ENCODE peak calls at places on chromosomes 16 and 17, in ten cellular contexts. B, A, G, T, V, X, H, Z, I and F are unnamed samples.

GRCh38 chr17:79115487-79115886 is 40.9 kb downstream of the ENGASE start:
- DNase-seq in B (no peak), A (no peak), G (no peak), T (no peak), V (no peak), X (no peak), H (no peak), Z (no peak), I (no peak), F (no peak)

GRCh38 chr16:12754824-12755543 is 48.7 kb downstream of the CPPED1 start:
- DNase-seq in B (no peak), A (no peak), G (no peak), T (no peak), V (no peak), X (no peak), H (no peak), Z (no peak), I (no peak), F (no peak)

GRCh38 chr17:17959520-17960361 is 12.5 kb downstream of the TOM1L2 start:
- DNase-seq in B (no peak), A (no peak), G (no peak), T (no peak), V (no peak), X (no peak), H (no peak), Z (no peak), I (no peak), F (no peak)

GRCh38 chr16:8798174-8798527 is 512 bp downstream of the PMM2 start:
- DNase-seq in B (no peak), A (no peak), G (no peak), T (no peak), V (no peak), X (no peak), H (peak; percentile 79), Z (peak; percentile 2), I (no peak), F (no peak)

GRCh38 chr17:28348979-28349378 is 8.3 kb downstream of the POLDIP2 start:
- DNase-seq in B (no peak), A (no peak), G (no peak), T (no peak), V (no peak), X (no peak), H (no peak), Z (no peak), I (no peak), F (no peak)

GRCh38 chr17:78527345-78527744 is 49.9 kb downstream of the DNAH17 start:
- DNase-seq in B (no peak), A (no peak), G (no peak), T (no peak), V (no peak), X (no peak), H (no peak), Z (no peak), I (no peak), F (no peak)

GRCh38 chr16:9797306-9797705 is 384.9 kb downstream of the GRIN2A start:
- DNase-seq in B (no peak), A (no peak), G (no peak), T (no peak), V (no peak), X (no peak), H (no peak), Z (no peak), I (no peak), F (no peak)

GRCh38 chr17:46876353-46876887 is 25.0 kb downstream of the WNT9B start:
- DNase-seq in B (peak; percentile 86), A (no peak), G (no peak), T (no peak), V (no peak), X (peak; percentile 75), H (peak; percentile 63), Z (peak; percentile 61), I (no peak), F (no peak)

GRCh38 chr16:24189941-24190340 is 66.2 kb upstream of the CACNG3 start:
- DNase-seq in B (no peak), A (no peak), G (no peak), T (no peak), V (no peak), X (no peak), H (no peak), Z (no peak), I (no peak), F (no peak)

GRCh38 chr16:87930456-87930855 is 5.9 kb downstream of the CA5A start:
- DNase-seq in B (no peak), A (no peak), G (no peak), T (no peak), V (no peak), X (no peak), H (peak; percentile 43), Z (no peak), I (no peak), F (no peak)

GRCh38 chr16:47599512-47599911 is 138.4 kb downstream of the PHKB start:
- DNase-seq in B (no peak), A (no peak), G (no peak), T (no peak), V (no peak), X (no peak), H (no peak), Z (no peak), I (no peak), F (no peak)

GRCh38 chr17:77436058-77436442 is 295.3 kb downstream of the SEC14L1 start:
- DNase-seq in B (no peak), A (no peak), G (no peak), T (no peak), V (no peak), X (no peak), H (no peak), Z (no peak), I (no peak), F (no peak)

GRCh38 chr17:48055531-48056245 is 7.5 kb downstream of the NFE2L1 start:
- DNase-seq in B (no peak), A (no peak), G (peak; percentile 70), T (no peak), V (no peak), X (no peak), H (no peak), Z (peak; percentile 73), I (no peak), F (no peak)

GRCh38 chr17:35684046-35684802 is 47.2 kb upstream of the RASL10B start:
- DNase-seq in B (no peak), A (no peak), G (peak; percentile 29), T (no peak), V (no peak), X (no peak), H (no peak), Z (no peak), I (no peak), F (no peak)

GRCh38 chr17:17079761-17080160 is 37.5 kb downstream of the MPRIP start:
- DNase-seq in B (no peak), A (peak; percentile 47), G (no peak), T (no peak), V (peak; percentile 89), X (no peak), H (no peak), Z (no peak), I (peak; percentile 74), F (no peak)

GRCh38 chr17:74147436-74147835 is 56.0 kb upstream of the RPL38 start:
- DNase-seq in B (no peak), A (no peak), G (no peak), T (peak; percentile 40), V (no peak), X (no peak), H (no peak), Z (no peak), I (no peak), F (no peak)

GRCh38 chr16:4570688-4571321 is 14.7 kb downstream of the C16orf96 start:
- DNase-seq in B (no peak), A (no peak), G (peak; percentile 80), T (no peak), V (no peak), X (no peak), H (no peak), Z (no peak), I (no peak), F (no peak)

GRCh38 chr17:4204190-4204589 is 59.6 kb downstream of the ANKFY1 start:
- DNase-seq in B (no peak), A (no peak), G (no peak), T (no peak), V (no peak), X (no peak), H (no peak), Z (no peak), I (no peak), F (no peak)

GRCh38 chr17:38428150-38428642 is at the start of gene ARHGAP23:
- DNase-seq in B (peak; percentile 64), A (no peak), G (no peak), T (no peak), V (peak; percentile 81), X (peak; percentile 62), H (peak; percentile 90), Z (no peak), I (peak; percentile 89), F (peak; percentile 63)
- TF ChIP-seq POLR2A in B (no peak), A (no peak), G (no peak), T (no peak), V (no peak), X (peak; percentile 13), H (no peak), Z (no peak), I (no peak), F (no peak)

GRCh38 chr16:69130461-69130860 is 1.9 kb downstream of the CHTF8 start:
- DNase-seq in B (no peak), A (no peak), G (no peak), T (no peak), V (no peak), X (no peak), H (no peak), Z (no peak), I (no peak), F (no peak)
- TF ChIP-seq POLR2AphosphoS5 in B (no peak), A (no peak), G (no peak), T (no peak), V (no peak), X (no peak), H (peak; percentile 27), Z (no peak), I (no peak), F (no peak)

GRCh38 chr17:44198721-44199552 is 747 bp downstream of the ATXN7L3 start:
- DNase-seq in B (peak; percentile 68), A (peak; percentile 64), G (no peak), T (peak; percentile 82), V (peak; percentile 70), X (peak; percentile 73), H (peak; percentile 91), Z (no peak), I (peak; percentile 81), F (peak; percentile 87)
- TF ChIP-seq POLR2A in B (no peak), A (no peak), G (no peak), T (no peak), V (peak; percentile 47), X (peak; percentile 65), H (peak; percentile 17), Z (no peak), I (no peak), F (no peak)

DNA sequence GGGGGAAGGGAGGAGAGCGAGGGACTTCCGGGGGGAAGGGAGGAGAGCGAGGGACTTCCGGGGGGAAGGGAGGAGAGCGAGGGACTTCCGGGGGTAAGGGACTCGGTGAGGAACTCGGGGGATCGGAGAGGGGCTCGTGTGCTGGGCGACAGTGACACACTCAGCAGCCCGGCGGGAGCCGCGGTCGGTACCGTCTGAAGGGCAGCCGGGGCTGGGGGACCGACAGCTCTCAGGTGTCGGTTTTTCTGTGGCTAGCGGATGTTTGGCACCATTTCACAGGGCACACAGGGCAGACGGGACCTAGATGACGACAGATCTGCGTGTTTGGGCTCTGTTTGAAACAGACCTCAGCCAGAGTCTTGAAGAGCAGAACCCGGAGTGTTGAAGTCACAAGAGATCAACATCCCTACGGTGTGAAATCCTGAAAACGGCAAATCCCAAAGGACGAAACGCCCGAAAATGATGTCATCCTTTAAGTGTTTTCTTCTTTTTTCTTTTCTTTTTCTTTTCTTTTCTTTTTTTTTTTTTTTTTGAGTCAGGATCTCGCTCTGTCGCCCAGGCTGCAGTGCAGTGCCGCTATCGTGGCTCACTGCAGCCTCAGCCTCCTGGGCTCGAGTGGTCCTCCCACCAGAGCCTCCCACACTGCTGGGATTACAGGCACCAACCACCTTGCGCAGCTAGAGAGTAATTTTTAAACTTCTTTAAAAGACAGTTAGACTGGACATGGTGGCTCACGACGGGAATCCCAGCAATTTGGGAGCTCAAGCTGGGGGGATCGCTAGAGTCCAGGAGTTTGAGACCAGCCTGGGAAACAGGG is 23.9 kb downstream of the ZNF778 start:
- DNase-seq in B (peak; percentile 65), A (peak; percentile 67), G (peak; percentile 70), T (peak; percentile 89), V (peak; percentile 70), X (peak; percentile 74), H (peak; percentile 77), Z (peak; percentile 79), I (peak; percentile 89), F (peak; percentile 83)
- TF ChIP-seq POLR2AphosphoS5 in B (peak; percentile 67), A (peak; percentile 47), G (peak; percentile 74), T (no peak), V (peak; percentile 79), X (peak; percentile 69), H (peak; percentile 86), Z (peak; percentile 98), I (peak; percentile 87), F (peak; percentile 95)